ENCODE peak calls at places on chromosomes 12 and 14, in ten cellular contexts. W is NCI-H460, N is cardiac muscle cell, H is epithelial cell of proximal tubule, B is tibial nerve, X is NCI-H345, E is RCC 7860, I is mesothelial cell of epicardium, D is aorta, F is heart left ventricle. K is an unnamed sample.

GRCh38 chr12:49091056-49091835 is 3.4 kb downstream of the DHH start:
- DNase-seq in I (no peak), B (no peak), W (no peak), N (no peak), D (no peak), E (no peak), F (no peak), H (no peak), X (no peak), K (no peak)

GRCh38 chr14:77151245-77151644 is 9.7 kb upstream of the ZDHHC22 start:
- DNase-seq in X (peak; percentile 23), F (no peak), H (no peak), W (no peak), I (no peak), B (no peak), N (peak; percentile 43), E (no peak), D (no peak), K (no peak)

GRCh38 chr12:96425321-96425720 is 25.1 kb upstream of the CDK17 start:
- DNase-seq in F (no peak), X (no peak), E (peak; percentile 45), N (no peak), B (no peak), I (no peak), H (no peak), D (no peak), W (no peak), K (no peak)

GRCh38 chr12:109069307-109070231 is 17.2 kb downstream of the USP30 start:
- DNase-seq in D (no peak), H (no peak), E (no peak), X (no peak), W (no peak), I (no peak), B (no peak), N (peak; percentile 1), F (no peak), K (no peak)

GRCh38 chr12:109130755-109131521 is 14.6 kb downstream of the ACACB start:
- DNase-seq in I (no peak), F (peak; percentile 81), W (no peak), H (no peak), X (no peak), D (peak; percentile 59), N (peak; percentile 69), B (no peak), E (no peak), K (peak; percentile 84)

GRCh38 chr14:76720382-76720813 is 40.9 kb upstream of the VASH1 start:
- DNase-seq in N (peak; percentile 81), I (peak; percentile 47), D (peak; percentile 85), E (no peak), W (no peak), F (peak; percentile 87), B (peak; percentile 54), H (no peak), X (no peak), K (peak; percentile 93)

GRCh38 chr12:92735131-92735721 is 32.4 kb downstream of the PLEKHG7 start:
- DNase-seq in D (no peak), X (peak; percentile 71), W (no peak), H (peak; percentile 82), E (no peak), B (no peak), F (peak; percentile 19), I (no peak), N (no peak), K (no peak)

GRCh38 chr12:132736378-132736777 is 25.3 kb downstream of the ANKLE2 start:
- DNase-seq in B (no peak), N (no peak), I (no peak), F (no peak), D (no peak), E (no peak), W (no peak), H (no peak), X (no peak), K (peak; percentile 31)

K was measured in Right ventricle myocardium superior.